ENCODE peak calls at places on chromosomes 3 and 15, in eight cellular contexts. A, L, Y, G, E, R, X and K are unnamed samples. For H3K4me1, the result is how much of the 10 kb centered on the place peaks cover.

GRCh38 chr3:45105855-45106655 is 40.1 kb downstream of the CDCP1 start:
- DNase-seq in A (peak), L (no peak), Y (no peak), G (no peak), E (no peak), R (peak), X (no peak), K (no peak)

GRCh38 chr3:189941679-189942078 is 179.0 kb downstream of the P3H2 start:
- DNase-seq in A (peak), L (no peak), Y (no peak), G (no peak), E (no peak), R (no peak), X (no peak), K (no peak)

GRCh38 chr3:156291269-156292123 is 171.1 kb downstream of the KCNAB1 start:
- DNase-seq in A (peak), L (no peak), Y (no peak), G (no peak), E (no peak), R (no peak), X (peak), K (peak)

GRCh38 chr3:58557496-58557895 is 19.7 kb downstream of the FAM107A start:
- DNase-seq in A (no peak), L (no peak), Y (no peak), G (no peak), E (no peak), R (no peak), X (no peak), K (no peak)

GRCh38 chr3:9226326-9226725 is 23.1 kb downstream of the SRGAP3 start:
- DNase-seq in A (peak), L (no peak), Y (no peak), G (peak), E (no peak), R (no peak), X (no peak), K (no peak)

GRCh38 chr15:99981223-99981647 is 248.0 kb upstream of the LYSMD4 start:
- DNase-seq in A (no peak), L (no peak), Y (no peak), G (no peak), E (no peak), R (no peak), X (no peak), K (no peak)

GRCh38 chr15:89801471-89802205 is 13.0 kb downstream of the ANPEP start:
- DNase-seq in A (no peak), L (no peak), Y (no peak), G (no peak), E (no peak), R (no peak), X (peak), K (peak)

GRCh38 chr3:101466465-101467309 is 46.3 kb downstream of the SENP7 start:
- DNase-seq in A (no peak), L (no peak), Y (peak), G (no peak), E (no peak), R (peak), X (peak), K (peak)

GRCh38 chr3:168094580-168094876 is 1.2 kb downstream of the GOLIM4 start:
- DNase-seq in A (no peak), L (no peak), Y (peak), G (no peak), E (no peak), R (no peak), X (peak), K (peak)

GRCh38 chr3:150823277-150823676 is 60.3 kb upstream of the SIAH2 start:
- DNase-seq in A (no peak), L (no peak), Y (no peak), G (no peak), E (no peak), R (no peak), X (no peak), K (no peak)

GRCh38 chr3:100269410-100270217 is 8.8 kb downstream of the TBC1D23 start:
- DNase-seq in A (peak), L (no peak), Y (no peak), G (no peak), E (no peak), R (no peak), X (no peak), K (no peak)

DNA sequence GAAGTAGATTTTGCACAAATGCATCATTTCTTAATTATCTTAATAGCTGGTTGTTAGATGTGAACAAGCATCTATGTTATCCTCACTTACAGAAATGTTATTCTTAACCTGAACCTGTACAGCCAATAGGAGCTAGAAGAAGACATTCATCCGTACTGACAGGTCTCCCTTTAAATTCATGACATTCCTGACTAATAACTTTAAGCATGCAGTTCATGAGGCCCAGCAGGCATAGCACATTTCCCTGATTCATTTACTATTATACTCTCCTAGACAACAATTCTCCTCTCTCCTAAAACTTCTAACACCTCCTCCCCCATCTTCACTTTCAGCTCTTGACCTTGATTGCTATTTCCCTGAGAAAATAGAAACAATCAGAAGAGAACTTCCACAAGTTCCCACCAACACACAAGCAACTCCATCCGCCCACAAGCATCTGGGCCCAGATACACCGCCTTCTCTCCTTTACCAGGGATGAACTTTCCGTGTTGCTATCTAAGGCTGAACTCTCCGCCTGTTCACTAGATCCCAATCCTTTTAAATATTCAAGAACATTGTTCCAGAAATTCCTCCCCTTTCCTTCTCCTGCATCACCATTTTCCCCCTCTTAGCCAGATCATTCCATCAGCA is 62.9 kb upstream of the SPRED1 start:
- DNase-seq in A (peak), L (no peak), Y (no peak), G (no peak), E (no peak), R (no peak), X (no peak), K (no peak)
- H3K4me1 ChIP-seq in A (under half), L (under half), Y (under half), G (under half), E (under half), R (under half), X (under half), K (under half)

DNA sequence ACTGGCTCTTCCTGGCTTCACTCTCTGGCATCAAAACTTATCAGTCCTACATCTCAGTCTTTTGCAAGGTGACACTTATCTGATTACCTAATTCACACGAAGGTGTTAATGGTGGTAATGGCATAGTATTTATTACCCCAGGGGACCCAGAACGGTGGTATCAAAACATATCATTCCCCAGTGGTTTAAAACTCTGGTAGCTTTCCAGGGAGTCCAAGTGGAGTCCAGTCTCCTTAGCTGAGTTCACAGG is 41.3 kb downstream of the SMAD3 start:
- DNase-seq in A (no peak), L (no peak), Y (no peak), G (no peak), E (no peak), R (no peak), X (no peak), K (no peak)
- H3K4me1 ChIP-seq in A (half or more), L (under half), Y (under half), G (under half), E (under half), R (half or more), X (half or more), K (half or more)

GRCh38 chr3:136725468-136725867 is 26.7 kb downstream of the STAG1 start:
- DNase-seq in A (no peak), L (no peak), Y (no peak), G (no peak), E (no peak), R (no peak), X (no peak), K (no peak)
- H3K4me1 ChIP-seq in A (under half), L (under half), Y (under half), G (under half), E (under half), R (under half), X (under half), K (under half)

GRCh38 chr3:23953523-23953922 is 8.4 kb downstream of the NR1D2 start:
- DNase-seq in A (no peak), L (no peak), Y (no peak), G (no peak), E (no peak), R (no peak), X (no peak), K (no peak)
- H3K4me1 ChIP-seq in A (under half), L (under half), Y (under half), G (under half), E (under half), R (under half), X (under half), K (under half)

GRCh38 chr15:73601449-73602425 is 31.5 kb downstream of the NPTN start:
- DNase-seq in A (peak), L (peak), Y (no peak), G (peak), E (peak), R (no peak), X (no peak), K (peak)
- H3K4me1 ChIP-seq in A (half or more), L (under half), Y (under half), G (under half), E (under half), R (under half), X (under half), K (under half)

GRCh38 chr3:16906679-16907078 is 21.9 kb downstream of the PLCL2 start:
- DNase-seq in A (peak), L (no peak), Y (no peak), G (no peak), E (no peak), R (no peak), X (no peak), K (no peak)
- H3K4me1 ChIP-seq in A (under half), L (under half), Y (under half), G (under half), E (under half), R (half or more), X (under half), K (under half)

GRCh38 chr3:123606527-123606926 is 21.7 kb upstream of the HACD2 start:
- DNase-seq in A (no peak), L (no peak), Y (no peak), G (no peak), E (no peak), R (no peak), X (no peak), K (no peak)

GRCh38 chr3:123602325-123602724 is 17.5 kb upstream of the HACD2 start:
- DNase-seq in A (peak), L (no peak), Y (no peak), G (no peak), E (no peak), R (no peak), X (no peak), K (no peak)

GRCh38 chr3:123608263-123608937 is 23.5 kb upstream of the HACD2 start:
- DNase-seq in A (no peak), L (no peak), Y (no peak), G (no peak), E (no peak), R (no peak), X (no peak), K (no peak)

GRCh38 chr3:123609063-123609462 is 24.2 kb upstream of the HACD2 start:
- DNase-seq in A (no peak), L (no peak), Y (no peak), G (no peak), E (no peak), R (no peak), X (no peak), K (no peak)

DNA sequence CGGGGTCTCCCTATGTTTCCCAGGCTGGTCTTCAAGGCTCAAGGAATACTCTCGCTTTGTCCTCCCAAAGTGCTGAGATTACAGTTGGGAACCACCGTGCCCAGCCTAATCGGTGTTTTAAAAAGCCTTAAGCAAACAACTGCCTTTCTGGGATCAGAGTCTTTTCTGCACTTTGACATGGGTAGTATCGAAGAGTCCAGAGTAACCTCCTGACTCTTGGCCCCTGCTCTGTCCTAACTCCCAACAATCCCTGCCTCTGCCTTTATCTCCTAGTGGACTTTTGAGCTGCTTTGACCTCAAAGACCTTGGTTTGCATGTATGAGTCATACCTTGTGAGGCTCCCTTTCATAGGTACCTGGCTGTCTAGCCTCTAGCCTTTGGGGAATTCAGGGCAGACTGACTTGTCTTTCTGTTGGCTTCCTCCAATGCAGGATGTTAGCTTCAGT is 21.0 kb upstream of the HACD2 start:
- DNase-seq in A (peak), L (no peak), Y (no peak), G (no peak), E (no peak), R (no peak), X (no peak), K (no peak)
- H3K4me1 ChIP-seq in A (half or more), L (under half), Y (under half), G (under half), E (under half), R (under half), X (under half), K (under half)

GRCh38 chr3:126522363-126522788 is 1.6 kb upstream of the CHST13 start:
- DNase-seq in A (peak), L (peak), Y (peak), G (peak), E (peak), R (no peak), X (peak), K (peak)

GRCh38 chr3:126518779-126519177 is 1.2 kb upstream of the UROC1 start:
- DNase-seq in A (no peak), L (no peak), Y (no peak), G (no peak), E (no peak), R (no peak), X (no peak), K (no peak)

GRCh38 chr3:126523745-126524428 is at the start of gene CHST13:
- DNase-seq in A (peak), L (no peak), Y (peak), G (no peak), E (no peak), R (no peak), X (peak), K (peak)

GRCh38 chr3:126519506-126520455 is 2.2 kb upstream of the UROC1 start:
- DNase-seq in A (no peak), L (no peak), Y (peak), G (no peak), E (no peak), R (no peak), X (peak), K (no peak)

GRCh38 chr3:126521122-126521891 is 2.6 kb upstream of the CHST13 start:
- DNase-seq in A (peak), L (no peak), Y (peak), G (no peak), E (no peak), R (no peak), X (peak), K (no peak)
- H3K4me1 ChIP-seq in A (under half), L (under half), Y (under half), G (under half), E (under half), R (under half), X (under half), K (under half)